ENCODE peak calls at places on chromosomes 11 and 22, in five cellular contexts. Y is fibroblast of mammary gland, B is brain microvascular endothelial cell, S is adipocyte, M is fibroblast of pulmonary artery. P is an unnamed sample.

GRCh38 chr22:38062782-38063181 is 5.6 kb downstream of the PICK1 start:
- DNase-seq in M (no peak), S (no peak), Y (no peak), B (no peak), P (no peak)

GRCh38 chr11:73291196-73291595 is 16.9 kb upstream of the ARHGEF17 start:
- DNase-seq in M (no peak), S (no peak), Y (no peak), B (no peak), P (no peak)

GRCh38 chr11:10627306-10627705 is 58.8 kb upstream of the LYVE1 start:
- DNase-seq in Y (no peak), B (no peak), M (no peak), S (no peak), P (no peak)

GRCh38 chr22:32080904-32081303 is 37.8 kb downstream of the SLC5A1 start:
- DNase-seq in B (peak), S (peak), M (peak), Y (peak), P (peak)

GRCh38 chr11:93663021-93663420 is 1.5 kb downstream of the CEP295 start:
- DNase-seq in B (no peak), M (no peak), S (no peak), Y (no peak), P (no peak)

GRCh38 chr11:117146521-117146920 is 2.4 kb downstream of the PAFAH1B2 start:
- DNase-seq in M (peak), B (peak), S (peak), Y (peak), P (no peak)

GRCh38 chr11:61839742-61840141 is 11.6 kb downstream of the FADS2 start:
- DNase-seq in B (no peak), M (no peak), S (no peak), Y (no peak), P (no peak)

GRCh38 chr11:86222081-86222480 is 22.5 kb upstream of the EED start:
- DNase-seq in B (no peak), S (no peak), Y (no peak), M (peak), P (no peak)

GRCh38 chr22:24696551-24697001 is 77.9 kb downstream of the PIWIL3 start:
- DNase-seq in B (no peak), Y (no peak), M (no peak), S (no peak), P (no peak)

GRCh38 chr11:131748146-131749050 is 378.0 kb downstream of the NTM start:
- DNase-seq in Y (peak), S (peak), M (peak), B (peak), P (peak)

GRCh38 chr11:65503606-65503922 is 4.7 kb downstream of the MALAT1 start:
- DNase-seq in B (no peak), M (peak), S (peak), Y (no peak), P (no peak)

GRCh38 chr22:42283288-42284229 is 13.1 kb upstream of the TCF20 start:
- DNase-seq in M (no peak), Y (no peak), B (no peak), S (peak), P (no peak)

GRCh38 chr22:49979587-49980264 is 19.2 kb downstream of the PIM3 start:
- DNase-seq in Y (peak), S (peak), M (peak), B (peak), P (peak)

GRCh38 chr11:73140213-73141030 is 1.7 kb downstream of the FCHSD2 start:
- DNase-seq in M (peak), Y (peak), S (peak), B (peak), P (peak)

GRCh38 chr11:2933376-2934056 is 4.3 kb upstream of the PHLDA2 start:
- DNase-seq in S (peak), Y (peak), M (peak), B (no peak), P (peak)

GRCh38 chr11:17827006-17827405 is 92.4 kb downstream of the KCNC1 start:
- DNase-seq in S (no peak), M (no peak), B (no peak), Y (no peak), P (peak)

GRCh38 chr11:28799316-28799715 is 691.1 kb downstream of the METTL15 start:
- DNase-seq in Y (no peak), S (no peak), B (no peak), M (no peak), P (peak)

GRCh38 chr22:37601540-37602442 is 6.8 kb upstream of the GGA1 start:
- DNase-seq in S (peak), B (peak), M (peak), Y (peak), P (peak)

GRCh38 chr22:50276143-50276542 is 6.0 kb upstream of the MAPK11 start:
- DNase-seq in S (peak), M (peak), Y (peak), B (no peak), P (no peak)

GRCh38 chr11:128289048-128289447 is 298.3 kb downstream of the ETS1 start:
- DNase-seq in M (no peak), S (no peak), B (no peak), Y (no peak), P (no peak)

GRCh38 chr11:15807827-15808226 is 548.5 kb downstream of the SOX6 start:
- DNase-seq in Y (no peak), M (peak), S (no peak), B (no peak), P (no peak)

GRCh38 chr11:9397746-9398680 is 13.6 kb downstream of the IPO7 start:
- DNase-seq in S (peak), M (no peak), B (no peak), Y (no peak), P (no peak)

GRCh38 chr11:2778630-2779498 is 79.1 kb upstream of the KCNQ1OT1 start:
- DNase-seq in B (peak), S (peak), M (peak), Y (no peak), P (peak)

GRCh38 chr11:464316-464715 is 14.2 kb downstream of the PTDSS2 start:
- DNase-seq in Y (no peak), S (no peak), B (no peak), M (no peak), P (no peak)

GRCh38 chr11:78200553-78200952 is 11.8 kb downstream of the USP35 start:
- DNase-seq in M (no peak), Y (no peak), B (no peak), S (no peak), P (no peak)

GRCh38 chr22:35313311-35314121 is 13.8 kb downstream of the TOM1 start:
- DNase-seq in M (peak), B (peak), Y (peak), S (peak), P (peak)

GRCh38 chr11:86314636-86315035 is 12.6 kb downstream of the HIKESHI start:
- DNase-seq in M (no peak), Y (no peak), S (no peak), B (no peak), P (no peak)

GRCh38 chr11:110710520-110711381 is 1.5 kb downstream of the ARHGAP20 start:
- DNase-seq in S (peak), M (peak), B (no peak), Y (peak), P (peak)

GRCh38 chr11:70521475-70522260 is 123.3 kb downstream of the CTTN start:
- DNase-seq in B (no peak), S (no peak), Y (no peak), M (no peak), P (no peak)

GRCh38 chr11:5092821-5093585 is 23.6 kb downstream of the OR52E1 start:
- DNase-seq in B (no peak), S (no peak), M (no peak), Y (peak), P (no peak)

GRCh38 chr22:40678493-40679248 is 613 bp upstream of the MCHR1 start:
- DNase-seq in B (no peak), S (no peak), M (no peak), Y (no peak), P (no peak)

GRCh38 chr11:127454856-127455255 is 454.3 kb upstream of the KIRREL3 start:
- DNase-seq in S (no peak), M (no peak), B (no peak), Y (no peak), P (no peak)

GRCh38 chr11:130847517-130847916 is 68.8 kb downstream of the SNX19 start:
- DNase-seq in S (peak), Y (peak), M (peak), B (peak), P (peak)

GRCh38 chr11:76666830-76667229 is 3.7 kb downstream of the LRRC32 start:
- DNase-seq in S (no peak), M (no peak), B (no peak), Y (no peak), P (no peak)

GRCh38 chr11:76666408-76666807 is 4.1 kb downstream of the LRRC32 start:
- DNase-seq in Y (peak), S (peak), M (peak), B (no peak), P (no peak)

GRCh38 chr11:76668362-76669155 is 2.0 kb downstream of the LRRC32 start:
- DNase-seq in M (no peak), B (no peak), S (no peak), Y (no peak), P (no peak)

GRCh38 chr11:76667271-76667818 is 3.2 kb downstream of the LRRC32 start:
- DNase-seq in Y (no peak), B (no peak), M (no peak), S (no peak), P (no peak)

GRCh38 chr11:76667856-76668255 is 2.7 kb downstream of the LRRC32 start:
- DNase-seq in M (no peak), S (no peak), B (no peak), Y (no peak), P (no peak)
- H3K4me3 ChIP-seq in M (no peak), S (peak), B (peak), Y (no peak), P (no peak)

GRCh38 chr22:23281406-23282088 is 101.2 kb downstream of the BCR start:
- DNase-seq in B (peak), M (peak), Y (peak), S (peak), P (peak)
- H3K4me3 ChIP-seq in B (no peak), M (no peak), Y (no peak), S (no peak), P (no peak)

DNA sequence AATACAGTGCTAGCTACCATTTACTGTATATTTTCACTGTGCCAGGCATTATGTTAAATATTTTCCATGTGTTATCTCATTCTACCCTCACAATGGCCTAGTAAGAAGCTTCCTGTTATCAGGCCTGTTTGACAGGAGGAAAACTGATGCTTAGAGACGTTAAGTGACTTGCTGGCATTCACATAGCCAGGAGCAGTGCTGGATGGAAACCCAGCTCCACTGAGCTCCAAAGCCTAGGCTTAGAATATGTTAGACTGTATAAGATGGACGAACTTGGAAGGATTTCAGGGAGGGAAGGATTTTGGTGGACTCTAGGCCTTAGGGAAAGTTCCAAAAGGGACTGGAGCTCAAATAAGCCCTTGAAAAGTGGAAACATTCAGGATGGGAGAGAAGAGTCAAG is 2.1 kb downstream of the CD44 start:
- DNase-seq in B (no peak), S (peak), M (no peak), Y (no peak), P (no peak)
- H3K4me3 ChIP-seq in B (peak), S (peak), M (peak), Y (peak), P (peak)

GRCh38 chr22:39456262-39457046 is at the start of gene MGAT3:
- DNase-seq in Y (no peak), B (no peak), S (peak), M (no peak), P (no peak)

GRCh38 chr22:39457047-39457545 is 284 bp downstream of the MGAT3 start:
- DNase-seq in Y (no peak), B (no peak), M (no peak), S (peak), P (no peak)

GRCh38 chr22:39458443-39459083 is 1.8 kb downstream of the MGAT3 start:
- DNase-seq in S (no peak), M (no peak), Y (no peak), B (no peak), P (no peak)

GRCh38 chr22:39459681-39460080 is 2.9 kb downstream of the MGAT3 start:
- DNase-seq in Y (no peak), B (no peak), S (no peak), M (no peak), P (no peak)

GRCh38 chr22:39457546-39458442 is 982 bp downstream of the MGAT3 start:
- DNase-seq in B (no peak), M (no peak), Y (no peak), S (peak), P (no peak)
- H3K4me3 ChIP-seq in B (peak), M (peak), Y (no peak), S (peak), P (no peak)

GRCh38 chr11:64357904-64358535 is 942 bp upstream of the RPS6KA4 start:
- DNase-seq in M (no peak), B (no peak), Y (no peak), S (peak), P (peak)
- H3K4me3 ChIP-seq in M (peak), B (no peak), Y (no peak), S (peak), P (peak)

GRCh38 chr11:7903940-7904339 is 27.1 kb downstream of the OR10A6 start:
- DNase-seq in M (no peak), S (no peak), B (no peak), Y (no peak), P (no peak)
- H3K4me3 ChIP-seq in M (no peak), S (no peak), B (no peak), Y (no peak), P (no peak)

DNA sequence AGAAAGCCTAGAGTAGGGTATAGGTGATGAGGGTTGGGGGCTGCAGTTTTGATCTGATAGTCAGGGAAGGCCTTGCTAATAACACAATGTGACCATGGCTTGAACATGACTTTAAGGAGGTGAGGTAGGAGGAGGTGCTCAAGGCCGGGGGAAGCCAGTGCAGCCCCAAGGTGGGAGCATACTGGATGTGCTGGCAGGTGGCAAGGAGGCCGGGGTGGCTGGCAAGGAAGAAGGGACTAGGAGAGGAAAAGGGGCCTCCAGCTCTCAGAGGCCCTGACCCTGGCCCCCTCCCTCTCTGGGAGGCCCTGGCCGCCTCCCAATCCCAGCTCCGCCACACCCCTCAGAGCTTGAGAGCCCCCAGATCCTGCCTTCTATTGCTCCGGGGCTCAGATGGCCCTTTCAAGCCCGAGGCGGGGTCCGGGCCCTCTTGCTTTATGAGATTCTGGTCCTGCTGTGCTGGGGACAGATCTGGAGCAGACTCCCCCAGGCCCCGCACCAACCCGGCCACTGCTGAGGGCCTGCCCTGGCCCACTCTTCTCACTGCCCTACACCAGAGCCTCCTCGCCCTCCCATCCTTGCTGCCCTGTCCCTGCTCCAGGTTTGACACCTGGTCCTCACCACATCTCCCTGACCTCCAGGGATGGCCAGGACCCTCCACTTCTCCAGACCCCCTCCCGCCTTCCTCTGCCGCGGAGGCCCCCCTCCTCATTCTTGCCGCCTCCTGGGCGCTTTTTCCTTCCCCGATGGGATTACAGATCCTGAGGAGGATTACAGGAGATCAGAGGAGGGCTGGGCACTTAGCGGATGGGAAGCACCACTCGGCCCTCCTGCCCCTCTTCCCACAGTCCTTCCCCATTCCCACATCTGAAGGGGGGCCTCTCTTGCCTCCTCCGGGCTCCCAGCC is 1.8 kb downstream of the PITPNM1 start:
- DNase-seq in M (no peak), Y (no peak), S (no peak), B (no peak), P (no peak)
- H3K4me3 ChIP-seq in M (peak), Y (peak), S (peak), B (peak), P (peak)